ENCODE peak calls at places on chromosomes 4 and X, in five cellular contexts. Y is B cell, F is heart right ventricle, H is AG04450, U is NB4. N is an unnamed sample.

GRCh38 chr4:42492977-42493376 is 95.7 kb downstream of the SHISA3 start:
- DNase-seq in Y (no peak), F (no peak), H (no peak), U (no peak), N (no peak)

GRCh38 chr4:138972956-138973819 is 42.4 kb upstream of the NOCT start:
- DNase-seq in Y (no peak), F (no peak), H (no peak), U (no peak), N (no peak)

GRCh38 chrX:19747672-19748610 is 139.5 kb downstream of the SH3KBP1 start:
- DNase-seq in Y (peak), F (no peak), H (no peak), U (peak), N (no peak)

GRCh38 chr4:73019462-73020047 is 50.0 kb downstream of the COX18 start:
- DNase-seq in Y (peak), F (peak), H (peak), U (peak), N (peak)

GRCh38 chr4:472881-473574 is 25.9 kb downstream of the ZNF721 start:
- DNase-seq in Y (peak), F (no peak), H (no peak), U (peak), N (no peak)

GRCh38 chr4:145904413-145905177 is 34.0 kb downstream of the ZNF827 start:
- DNase-seq in Y (no peak), F (no peak), H (no peak), U (no peak), N (no peak)

GRCh38 chr4:140012688-140013087 is 141.3 kb downstream of the MAML3 start:
- DNase-seq in Y (peak), F (peak), H (peak), U (peak), N (peak)

GRCh38 chr4:110184124-110184790 is 14.2 kb downstream of the ELOVL6 start:
- DNase-seq in Y (no peak), F (no peak), H (no peak), U (peak), N (no peak)

GRCh38 chr4:88320174-88320779 is 35.9 kb upstream of the PPM1K start:
- DNase-seq in Y (peak), F (no peak), H (no peak), U (no peak), N (peak)

GRCh38 chrX:45070116-45071007 is 130.3 kb downstream of the DIPK2B start:
- DNase-seq in Y (peak), F (peak), H (peak), U (peak), N (no peak)

GRCh38 chrX:40772290-40772689 is 36.9 kb upstream of the MED14 start:
- DNase-seq in Y (no peak), F (no peak), H (no peak), U (peak), N (no peak)

GRCh38 chr4:102525099-102525498 is 23.9 kb downstream of the NFKB1 start:
- DNase-seq in Y (no peak), F (no peak), H (no peak), U (peak), N (no peak)

GRCh38 chrX:617891-618290 is 12.7 kb upstream of the SHOX start:
- DNase-seq in Y (no peak), F (no peak), H (no peak), U (no peak), N (peak)

DNA sequence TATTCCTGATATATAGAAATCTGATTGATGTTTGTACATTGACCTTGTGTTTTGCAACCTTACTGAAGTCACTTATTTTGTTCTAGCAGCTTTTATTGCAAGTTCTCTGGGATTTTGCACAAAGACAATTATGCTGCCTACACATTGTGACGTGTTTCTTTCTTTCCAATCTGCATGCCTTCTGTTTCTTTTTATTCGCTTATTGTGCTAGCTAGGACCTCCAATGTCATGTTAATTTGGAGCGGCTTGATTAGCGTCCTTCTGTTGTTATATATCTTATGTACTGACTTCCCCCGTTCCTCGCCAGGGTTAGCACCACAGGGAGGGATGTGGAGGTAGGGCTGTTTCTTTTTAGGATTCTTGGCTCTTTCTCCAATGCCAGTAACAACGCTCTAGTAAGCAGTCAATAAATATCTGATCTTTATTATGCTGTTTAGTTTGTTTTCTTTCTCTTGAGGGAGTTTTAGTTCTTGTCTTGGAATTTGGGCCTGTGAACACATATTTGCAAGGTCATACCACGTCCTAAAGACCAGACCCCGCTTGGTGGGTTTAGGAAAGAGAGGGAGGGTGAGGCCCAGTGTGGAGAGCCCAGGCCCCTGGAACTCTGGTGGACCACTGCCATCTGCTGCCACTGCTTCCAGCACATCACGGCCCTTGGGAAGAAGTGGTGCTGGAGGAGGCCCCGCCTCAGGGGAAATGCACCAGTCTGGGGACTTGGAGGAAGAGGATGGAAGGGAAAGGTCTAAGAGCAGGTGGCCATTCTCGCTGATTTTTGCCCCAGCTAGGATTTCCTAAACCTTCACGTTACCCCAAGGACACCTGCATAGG is 129.1 kb downstream of the TRIML1 start:
- DNase-seq in Y (no peak), F (no peak), H (no peak), U (no peak), N (no peak)
- TF ChIP-seq CTCF in Y (no peak), F (no peak), H (no peak), U (no peak), N (no peak)

GRCh38 chr4:107734120-107734519 is 14.1 kb upstream of the PAPSS1 start:
- DNase-seq in Y (no peak), F (no peak), H (no peak), U (peak), N (no peak)
- TF ChIP-seq CTCF in Y (peak), F (no peak), H (peak), U (peak), N (peak)

GRCh38 chrX:68273887-68274286 is 159.4 kb downstream of the OPHN1 start:
- DNase-seq in Y (no peak), F (no peak), H (no peak), U (no peak), N (no peak)
- TF ChIP-seq CTCF in Y (no peak), F (no peak), H (no peak), U (no peak), N (no peak)

GRCh38 chr4:8586671-8587468 is 5.7 kb upstream of the CPZ start:
- DNase-seq in Y (no peak), F (no peak), H (no peak), U (no peak), N (no peak)
- TF ChIP-seq CTCF in Y (no peak), F (no peak), H (no peak), U (peak), N (peak)

GRCh38 chr4:14787894-14788293 is 214.4 kb upstream of the CPEB2 start:
- DNase-seq in Y (peak), F (no peak), H (no peak), U (peak), N (no peak)
- TF ChIP-seq CTCF in Y (peak), F (peak), H (peak), U (peak), N (peak)

GRCh38 chr4:8019396-8020365 is 80.0 kb upstream of the AFAP1 start:
- DNase-seq in Y (no peak), F (no peak), H (no peak), U (no peak), N (no peak)

GRCh38 chr4:8022767-8023695 is 83.4 kb upstream of the AFAP1 start:
- DNase-seq in Y (no peak), F (no peak), H (no peak), U (no peak), N (no peak)

GRCh38 chr4:8023696-8024033 is 84.0 kb upstream of the AFAP1 start:
- DNase-seq in Y (no peak), F (no peak), H (no peak), U (no peak), N (no peak)

GRCh38 chr4:8024073-8024786 is 84.6 kb upstream of the AFAP1 start:
- DNase-seq in Y (no peak), F (no peak), H (no peak), U (no peak), N (no peak)

GRCh38 chr4:8021796-8022195 is 82.1 kb upstream of the AFAP1 start:
- DNase-seq in Y (no peak), F (no peak), H (no peak), U (no peak), N (no peak)
- TF ChIP-seq CTCF in Y (no peak), F (no peak), H (no peak), U (no peak), N (no peak)

N was measured in GM13977.